ENCODE peak calls at places on chromosomes 7 and 10, in eight cellular contexts. Y is left kidney; R is naive thymus-derived CD4-positive, alpha-beta T cell; X is stimulated activated CD8-positive, alpha-beta memory T cell treated with anti-CD3 and anti-CD28 coated beads, Interleukin-15, amount 100 ng/mL, for 48 hours; H is sciatic nerve; F is HuH-7.5; N is brain microvascular endothelial cell; W is heart right ventricle. O is an unnamed sample.

GRCh38 chr7:127629268-127629854 is 11.4 kb upstream of the PAX4 start:
- DNase-seq in Y (peak), R (no peak), X (no peak), H (no peak), F (peak), N (no peak), W (no peak), O (no peak)

GRCh38 chr7:139798892-139799291 is 21.1 kb upstream of the HIPK2 start:
- DNase-seq in Y (no peak), R (no peak), X (no peak), H (no peak), F (no peak), N (no peak), W (no peak), O (no peak)

GRCh38 chr10:103776878-103777591 is 78.3 kb downstream of the SH3PXD2A start:
- DNase-seq in Y (no peak), R (no peak), X (no peak), H (no peak), F (no peak), N (no peak), W (peak), O (no peak)

GRCh38 chr7:70587739-70588138 is 544.2 kb upstream of the GALNT17 start:
- DNase-seq in Y (no peak), R (no peak), X (no peak), H (no peak), F (no peak), N (no peak), W (no peak), O (no peak)

GRCh38 chr7:8536431-8536830 is 103.0 kb downstream of the NXPH1 start:
- DNase-seq in Y (no peak), R (no peak), X (no peak), H (no peak), F (no peak), N (no peak), W (no peak), O (peak)

GRCh38 chr10:4280481-4281206 is 495.6 kb upstream of the KLF6 start:
- DNase-seq in Y (no peak), R (no peak), X (no peak), H (no peak), F (no peak), N (no peak), W (no peak), O (no peak)

GRCh38 chr7:1912472-1913289 is 242.6 kb downstream of the ELFN1 start:
- DNase-seq in Y (peak), R (no peak), X (no peak), H (no peak), F (no peak), N (peak), W (peak), O (no peak)

GRCh38 chr10:124731551-124731950 is 12.6 kb downstream of the FAM53B start:
- DNase-seq in Y (no peak), R (no peak), X (no peak), H (no peak), F (no peak), N (no peak), W (no peak), O (no peak)

GRCh38 chr7:158809596-158809995 is 19.7 kb downstream of the ESYT2 start:
- DNase-seq in Y (no peak), R (no peak), X (no peak), H (no peak), F (no peak), N (no peak), W (no peak), O (no peak)

GRCh38 chr10:61464461-61465215 is 11.5 kb upstream of the TMEM26 start:
- DNase-seq in Y (no peak), R (no peak), X (no peak), H (no peak), F (no peak), N (peak), W (no peak), O (no peak)

GRCh38 chr10:59719374-59719773 is 9.7 kb upstream of the SLC16A9 start:
- DNase-seq in Y (no peak), R (no peak), X (no peak), H (no peak), F (no peak), N (no peak), W (no peak), O (no peak)

GRCh38 chr7:143322646-143323343 is 6.9 kb downstream of the CLCN1 start:
- DNase-seq in Y (peak), R (no peak), X (no peak), H (no peak), F (no peak), N (no peak), W (peak), O (no peak)

GRCh38 chr10:31947144-31947926 is 18.7 kb upstream of the ARHGAP12 start:
- DNase-seq in Y (peak), R (no peak), X (no peak), H (no peak), F (peak), N (peak), W (no peak), O (no peak)

GRCh38 chr10:68871105-68871711 is 29.9 kb upstream of the DDX50 start:
- DNase-seq in Y (peak), R (no peak), X (no peak), H (no peak), F (no peak), N (peak), W (no peak), O (no peak)

GRCh38 chr10:30433286-30433778 is 652 bp upstream of the MAP3K8 start:
- DNase-seq in Y (peak), R (no peak), X (no peak), H (peak), F (peak), N (peak), W (peak), O (no peak)

GRCh38 chr10:71285986-71286385 is 33.1 kb upstream of the SLC29A3 start:
- DNase-seq in Y (no peak), R (no peak), X (no peak), H (no peak), F (no peak), N (no peak), W (no peak), O (no peak)